ENCODE peak calls at places on chromosomes 6 and 20, in four cellular contexts. H is HepG2, Z is K562, D is GM12878. W is an unnamed sample.

GRCh38 chr6:134278000-134278399 is 39.9 kb downstream of the SGK1 start:
- DNase-seq in D (no peak), H (no peak), Z (no peak), W (no peak)

GRCh38 chr6:3848925-3849605 is at the start of gene FAM50B:
- DNase-seq in H (no peak), Z (peak), D (peak), W (peak)

GRCh38 chr20:8152183-8152582 is 20.1 kb downstream of the PLCB1 start:
- DNase-seq in Z (no peak), H (no peak), D (no peak), W (no peak)

GRCh38 chr6:143279385-143279784 is 171.1 kb downstream of the ADAT2 start:
- DNase-seq in Z (peak), H (peak), D (no peak), W (peak)

GRCh38 chr6:155645328-155645727 is 189.7 kb upstream of the NOX3 start:
- DNase-seq in Z (no peak), H (no peak), D (no peak), W (no peak)

GRCh38 chr6:41727705-41728072 is 7.7 kb downstream of the TFEB start:
- DNase-seq in D (no peak), Z (no peak), H (no peak), W (no peak)

GRCh38 chr6:151097207-151097606 is 142.6 kb upstream of the AKAP12 start:
- DNase-seq in Z (no peak), D (no peak), H (no peak), W (no peak)

GRCh38 chr20:10093087-10093591 is 58.4 kb downstream of the ANKEF1 start:
- DNase-seq in Z (no peak), D (no peak), H (no peak), W (peak)

GRCh38 chr20:61936701-61937131 is 129.0 kb downstream of the TAF4 start:
- DNase-seq in D (no peak), Z (no peak), H (no peak), W (no peak)

GRCh38 chr6:119323478-119323877 is 26.1 kb downstream of the MAN1A1 start:
- DNase-seq in D (no peak), H (no peak), Z (no peak), W (no peak)

GRCh38 chr6:155417454-155417853 is 38.2 kb downstream of the NOX3 start:
- DNase-seq in D (no peak), H (no peak), Z (no peak), W (no peak)

GRCh38 chr6:41728073-41728936 is 7.1 kb downstream of the TFEB start:
- DNase-seq in D (no peak), Z (no peak), H (peak), W (no peak)

GRCh38 chr20:41091926-41092325 is 45.4 kb upstream of the PLCG1 start:
- DNase-seq in H (no peak), Z (no peak), D (no peak), W (no peak)

GRCh38 chr6:51738614-51739013 is 348.8 kb downstream of the PKHD1 start:
- DNase-seq in H (no peak), D (no peak), Z (no peak), W (no peak)

GRCh38 chr6:72382602-72383529 is 239.0 kb upstream of the KCNQ5 start:
- DNase-seq in Z (no peak), H (no peak), D (peak), W (no peak)

GRCh38 chr6:138476116-138476515 is 23.2 kb downstream of the NHSL1 start:
- DNase-seq in H (no peak), D (no peak), Z (no peak), W (no peak)

GRCh38 chr6:158818008-158818579 is 1.1 kb downstream of the EZR start:
- DNase-seq in D (no peak), Z (peak), H (peak), W (peak)

GRCh38 chr20:50913976-50914375 is 17.3 kb downstream of the ADNP start:
- DNase-seq in H (no peak), D (no peak), Z (peak), W (no peak)

GRCh38 chr20:51542033-51542893 is at the start of gene NFATC2:
- DNase-seq in H (peak), Z (peak), D (no peak), W (no peak)

GRCh38 chr20:12593342-12593741 is 415.4 kb upstream of the SPTLC3 start:
- DNase-seq in H (no peak), Z (no peak), D (no peak), W (no peak)

GRCh38 chr20:24815931-24816330 is 133.1 kb upstream of the CST7 start:
- DNase-seq in H (no peak), D (no peak), Z (no peak), W (no peak)

GRCh38 chr6:74969591-74970267 is 236.1 kb downstream of the COL12A1 start:
- DNase-seq in Z (no peak), H (no peak), D (no peak), W (no peak)

GRCh38 chr6:20997143-20997792 is 463.0 kb downstream of the CDKAL1 start:
- DNase-seq in Z (no peak), H (no peak), D (no peak), W (no peak)

GRCh38 chr6:52293067-52293466 is 8.5 kb upstream of the MCM3 start:
- DNase-seq in H (no peak), D (no peak), Z (no peak), W (no peak)

GRCh38 chr6:20223119-20223518 is 10.8 kb upstream of the MBOAT1 start:
- DNase-seq in H (no peak), D (no peak), Z (no peak), W (no peak)

GRCh38 chr6:18585032-18585573 is 198.0 kb downstream of the RNF144B start:
- DNase-seq in Z (peak), H (peak), D (no peak), W (peak)

GRCh38 chr6:158416841-158417759 is 104.8 kb downstream of the TULP4 start:
- DNase-seq in D (no peak), H (no peak), Z (no peak), W (no peak)

GRCh38 chr6:156517090-156517489 is 260.1 kb upstream of the ARID1B start:
- DNase-seq in H (no peak), Z (no peak), D (no peak), W (no peak)

GRCh38 chr6:30830438-30830837 is 53.9 kb upstream of the DDR1 start:
- DNase-seq in H (no peak), D (no peak), Z (no peak), W (no peak)

GRCh38 chr20:18496042-18496441 is 983 bp downstream of the RBBP9 start:
- DNase-seq in H (no peak), Z (no peak), D (no peak), W (no peak)

GRCh38 chr20:63072231-63072791 is 65.5 kb upstream of the BHLHE23 start:
- DNase-seq in Z (no peak), D (no peak), H (no peak), W (no peak)

GRCh38 chr20:62825994-62826645 is 9.3 kb downstream of the COL9A3 start:
- DNase-seq in H (no peak), D (no peak), Z (no peak), W (no peak)

GRCh38 chr20:10649080-10649816 is 24.6 kb downstream of the JAG1 start:
- DNase-seq in Z (no peak), H (no peak), D (no peak), W (no peak)

GRCh38 chr6:1815827-1816452 is 206.2 kb downstream of the FOXC1 start:
- DNase-seq in D (no peak), H (no peak), Z (no peak), W (no peak)

GRCh38 chr6:42692151-42692911 is 30.1 kb downstream of the PRPH2 start:
- DNase-seq in Z (no peak), H (no peak), D (no peak), W (no peak)

GRCh38 chr6:110419028-110419739 is 3.8 kb upstream of the DDO start:
- DNase-seq in Z (no peak), H (peak), D (no peak), W (no peak)

GRCh38 chr6:110412258-110412839 is 3.0 kb downstream of the DDO start:
- DNase-seq in Z (no peak), D (no peak), H (no peak), W (no peak)

GRCh38 chr6:110410534-110410933 is 4.8 kb downstream of the DDO start:
- DNase-seq in H (no peak), Z (no peak), D (no peak), W (no peak)

GRCh38 chr6:110415297-110415916 is at the start of gene DDO:
- DNase-seq in D (no peak), Z (no peak), H (peak), W (no peak)

DNA sequence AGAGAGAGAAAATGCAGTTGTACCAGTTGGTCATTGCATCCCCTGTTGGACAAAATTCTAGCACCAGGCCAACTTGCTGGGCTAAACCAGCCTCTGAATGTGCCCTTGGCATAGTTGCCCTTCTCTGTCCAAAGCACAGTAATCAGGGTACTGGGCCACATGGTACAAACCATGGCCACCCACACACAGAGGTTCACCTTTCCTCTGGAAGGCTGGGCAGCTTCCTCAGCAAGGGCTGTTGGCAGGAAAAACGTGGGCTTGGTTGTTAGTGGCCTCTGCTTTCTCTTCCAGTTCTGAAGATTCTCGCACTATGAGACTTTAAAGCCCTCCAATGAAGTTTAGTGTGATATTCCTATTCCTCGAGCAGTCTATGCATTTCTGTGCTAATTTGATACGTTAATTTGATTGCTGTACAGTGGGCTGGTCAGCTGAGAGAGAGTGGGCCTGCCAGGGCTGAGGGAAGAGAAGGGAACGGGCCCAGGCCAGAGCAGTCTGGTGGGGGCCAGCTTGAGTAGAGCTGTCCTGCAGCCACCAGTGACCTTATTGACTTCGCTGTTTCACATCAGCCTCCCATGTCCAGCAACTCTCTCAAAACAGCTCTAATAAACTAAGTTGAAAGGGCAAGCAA is 592 bp downstream of the DDO start:
- DNase-seq in H (no peak), Z (no peak), D (no peak), W (no peak)
- TF ChIP-seq HDAC2 in H (no peak), Z (no peak), D (no peak), W (no peak)

GRCh38 chr6:87702589-87702945 is 534 bp upstream of the AKIRIN2 start:
- DNase-seq in Z (peak), D (no peak), H (peak), W (peak)

GRCh38 chr6:87701676-87702588 is at the start of gene AKIRIN2:
- DNase-seq in H (peak), D (peak), Z (peak), W (peak)

GRCh38 chr6:87700729-87701675 is 1.0 kb downstream of the AKIRIN2 start:
- DNase-seq in D (peak), H (peak), Z (peak), W (peak)

GRCh38 chr6:87706187-87706966 is 4.3 kb upstream of the AKIRIN2 start:
- DNase-seq in Z (no peak), D (no peak), H (no peak), W (no peak)

DNA sequence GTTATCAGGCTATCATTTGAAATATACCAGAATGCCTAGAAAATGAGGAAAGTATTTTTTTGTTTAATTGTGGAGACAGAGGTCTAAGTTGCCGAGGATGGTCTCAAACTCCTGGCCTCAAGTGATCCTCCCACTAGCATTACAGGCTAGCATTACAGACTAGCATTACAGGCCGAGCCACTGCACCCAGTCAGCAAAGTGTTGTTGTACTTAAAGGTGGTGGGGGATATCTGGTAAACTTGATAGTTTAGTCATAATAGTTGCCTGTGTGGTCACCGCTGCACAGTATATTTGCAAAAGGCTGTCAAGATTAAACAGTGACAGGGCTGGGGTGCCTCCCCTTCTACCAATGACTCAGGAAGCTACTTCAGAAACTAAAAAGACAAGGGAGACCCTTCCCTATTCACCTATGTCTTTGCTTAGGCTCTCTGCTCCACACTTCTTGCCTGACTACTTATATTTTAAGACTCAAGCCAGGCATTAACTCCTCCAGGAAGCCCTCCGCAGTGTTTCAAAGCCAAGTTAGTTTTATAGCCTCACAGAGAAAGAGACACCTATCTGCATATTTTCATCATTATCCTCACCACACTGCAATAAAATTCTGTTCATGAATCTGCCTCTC is 3.1 kb upstream of the AKIRIN2 start:
- DNase-seq in Z (no peak), H (peak), D (peak), W (peak)
- TF ChIP-seq KDM1A in Z (no peak), H (no peak), D (no peak), W (no peak)

DNA sequence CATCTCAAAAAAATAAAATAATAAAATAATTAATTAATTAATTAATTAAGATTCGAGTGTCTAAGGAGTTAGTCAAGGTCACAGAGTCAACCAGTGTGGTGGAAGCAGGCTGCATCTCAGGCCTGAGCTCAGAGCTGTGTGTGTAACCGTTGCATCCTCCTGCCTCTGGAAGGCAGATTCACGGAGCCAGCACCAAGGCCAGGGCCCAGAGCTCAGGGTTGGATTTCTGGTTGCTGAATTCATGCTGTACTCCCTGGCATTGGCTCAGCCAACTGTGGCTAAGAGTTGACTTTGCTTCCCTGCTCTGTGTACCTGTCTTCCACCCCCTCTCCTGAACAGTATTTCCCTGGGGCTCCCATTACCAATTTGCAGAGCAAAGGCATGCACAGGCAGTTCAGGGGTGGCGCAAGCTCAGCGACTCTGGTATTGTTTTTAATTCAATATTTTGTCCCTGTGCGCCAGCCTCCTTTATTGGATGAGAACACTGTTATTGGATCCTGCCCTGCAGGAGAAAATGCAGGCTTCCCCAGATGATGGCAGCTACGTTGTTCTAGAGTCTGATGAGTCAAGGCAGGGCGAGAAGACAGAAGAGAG is 12.3 kb upstream of the CTNNBL1 start:
- DNase-seq in D (no peak), H (no peak), Z (no peak), W (no peak)
- TF ChIP-seq REST in D (peak), H (peak), Z (no peak), W (peak)

GRCh38 chr20:1804554-1804956 is 90.7 kb upstream of the SIRPA start:
- DNase-seq in D (no peak), H (no peak), Z (no peak), W (no peak)
- TF ChIP-seq HDAC2 in D (no peak), H (no peak), Z (no peak), W (no peak)

GRCh38 chr20:38831995-38832620 is 26.6 kb downstream of the PPP1R16B start:
- DNase-seq in Z (no peak), D (no peak), H (no peak), W (no peak)
- TF ChIP-seq KDM1A in Z (peak), D (no peak), H (no peak), W (no peak)

GRCh38 chr6:34249469-34250370 is 914 bp upstream of the SMIM29 start:
- DNase-seq in H (no peak), Z (no peak), D (no peak), W (no peak)

GRCh38 chr6:34248198-34248726 is 544 bp downstream of the SMIM29 start:
- DNase-seq in D (no peak), H (peak), Z (peak), W (peak)

GRCh38 chr6:34247481-34248197 is 1.2 kb downstream of the SMIM29 start:
- DNase-seq in Z (peak), H (no peak), D (no peak), W (no peak)

GRCh38 chr6:34246563-34247391 is 2.0 kb downstream of the SMIM29 start:
- DNase-seq in Z (peak), D (no peak), H (peak), W (peak)

GRCh38 chr6:34248727-34249468 is at the start of gene SMIM29:
- DNase-seq in H (peak), D (peak), Z (peak), W (peak)
- TF ChIP-seq REST in H (no peak), D (no peak), Z (peak), W (no peak)

DNA sequence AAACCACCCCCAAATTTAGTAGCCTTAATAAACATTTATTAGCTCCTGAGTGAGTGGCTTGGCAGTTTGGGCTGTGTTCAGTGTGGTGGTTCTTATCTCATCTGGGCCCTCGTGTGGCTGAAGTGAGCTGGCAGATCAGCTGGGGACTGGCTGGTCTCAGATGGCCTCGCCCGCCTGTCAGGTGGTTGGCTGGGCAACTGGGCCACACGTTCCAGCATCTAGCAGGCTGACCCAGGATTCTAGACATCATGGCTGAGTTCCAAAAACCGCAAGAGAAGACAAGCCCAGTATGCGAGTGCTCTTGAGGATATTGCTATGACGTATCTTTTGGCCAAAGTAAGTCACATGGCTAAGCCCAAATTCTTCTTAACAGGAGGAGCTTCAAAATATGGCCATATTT is 28.9 kb downstream of the EIF2S2 start:
- DNase-seq in Z (peak), H (no peak), D (no peak), W (peak)
- TF ChIP-seq HDAC2 in Z (no peak), H (no peak), D (no peak), W (no peak)

W was measured in A549.